ENCODE peak calls at places on chromosomes 12 and 14, in four cellular contexts. X is effector memory CD4-positive, alpha-beta T cell; Y is body of pancreas; H is left ventricle myocardium inferior. F is an unnamed sample.

GRCh38 chr12:58068706-58069105 is 127.3 kb downstream of the ATP23 start:
- DNase-seq in Y (no peak), X (no peak), H (no peak), F (no peak)

GRCh38 chr12:102769323-102769916 is 147.6 kb downstream of the PAH start:
- DNase-seq in X (no peak), Y (peak), H (peak), F (no peak)

GRCh38 chr14:97930191-97930590 is 1133.0 kb downstream of the VRK1 start:
- DNase-seq in X (no peak), Y (no peak), H (no peak), F (no peak)

GRCh38 chr14:77376380-77376770 is 519 bp downstream of the TMED8 start:
- DNase-seq in Y (peak), X (peak), H (peak), F (peak)

GRCh38 chr12:16482726-16483125 is 123.2 kb downstream of the LMO3 start:
- DNase-seq in Y (no peak), H (no peak), X (no peak), F (no peak)

GRCh38 chr14:64701660-64702059 is 2.6 kb upstream of the PLEKHG3 start:
- DNase-seq in H (no peak), Y (no peak), X (no peak), F (no peak)

GRCh38 chr14:37145395-37145794 is 27.0 kb downstream of the SLC25A21 start:
- DNase-seq in H (no peak), Y (no peak), X (no peak), F (no peak)

GRCh38 chr12:26954027-26954426 is 15.8 kb downstream of the FGFR1OP2 start:
- DNase-seq in X (no peak), H (no peak), Y (no peak), F (no peak)

GRCh38 chr12:109760930-109761630 is 47.5 kb downstream of the FAM222A start:
- DNase-seq in H (no peak), X (no peak), Y (peak), F (no peak)

GRCh38 chr12:79058342-79058741 is 193.8 kb downstream of the SYT1 start:
- DNase-seq in X (no peak), H (no peak), Y (no peak), F (no peak)

GRCh38 chr12:103928736-103929050 is 1.5 kb upstream of the HSP90B1 start:
- DNase-seq in X (peak), H (peak), Y (no peak), F (peak)

GRCh38 chr12:72077111-72077820 is 138.6 kb downstream of the TPH2 start:
- DNase-seq in H (no peak), X (no peak), Y (no peak), F (no peak)

GRCh38 chr14:100530270-100531072 is 56.7 kb downstream of the BEGAIN start:
- DNase-seq in Y (no peak), H (peak), X (no peak), F (no peak)

GRCh38 chr12:90245396-90245795 is 536.8 kb upstream of the ATP2B1 start:
- DNase-seq in H (no peak), X (no peak), Y (no peak), F (no peak)

GRCh38 chr12:64236549-64236948 is 14.5 kb upstream of the KICS2 start:
- DNase-seq in Y (no peak), H (no peak), X (no peak), F (no peak)

GRCh38 chr12:77031745-77032144 is 33.6 kb downstream of the E2F7 start:
- DNase-seq in Y (no peak), H (no peak), X (no peak), F (no peak)

GRCh38 chr14:31280871-31281220 is 73.3 kb upstream of the HECTD1 start:
- DNase-seq in X (no peak), H (no peak), Y (no peak), F (no peak)

GRCh38 chr12:95205685-95206084 is 11.6 kb downstream of the FGD6 start:
- DNase-seq in X (no peak), Y (no peak), H (no peak), F (no peak)

GRCh38 chr12:107145397-107145796 is 52.0 kb upstream of the CRY1 start:
- DNase-seq in H (no peak), X (no peak), Y (no peak), F (no peak)

GRCh38 chr12:18581232-18581962 is 156.4 kb downstream of the PLCZ1 start:
- DNase-seq in Y (no peak), H (no peak), X (no peak), F (no peak)

GRCh38 chr12:526089-526488 is 66.3 kb downstream of the B4GALNT3 start:
- DNase-seq in H (no peak), X (no peak), Y (no peak), F (no peak)

GRCh38 chr12:10249690-10250455 is 37.2 kb downstream of the GABARAPL1 start:
- DNase-seq in H (no peak), X (no peak), Y (no peak), F (no peak)

GRCh38 chr14:95143813-95144620 is 13.3 kb downstream of the DICER1 start:
- DNase-seq in X (no peak), Y (no peak), H (no peak), F (no peak)

GRCh38 chr14:61568572-61569011 is 126.7 kb upstream of the HIF1A start:
- DNase-seq in H (peak), X (peak), Y (peak), F (peak)

GRCh38 chr12:98863167-98863566 is 218.1 kb downstream of the APAF1 start:
- DNase-seq in Y (no peak), X (no peak), H (no peak), F (no peak)

GRCh38 chr12:66964629-66965028 is 285.8 kb upstream of the GRIP1 start:
- DNase-seq in H (no peak), X (peak), Y (no peak), F (peak)

GRCh38 chr14:49732896-49733295 is 35.1 kb upstream of the KLHDC2 start:
- DNase-seq in H (no peak), X (no peak), Y (no peak), F (no peak)

GRCh38 chr14:103126873-103127304 is 3.6 kb downstream of the TNFAIP2 start:
- DNase-seq in X (no peak), Y (peak), H (peak), F (no peak)

GRCh38 chr12:3348055-3348454 is 142.9 kb upstream of the PRMT8 start:
- DNase-seq in H (no peak), X (no peak), Y (no peak), F (no peak)

GRCh38 chr12:63294327-63294632 is 143.3 kb upstream of the AVPR1A start:
- DNase-seq in Y (no peak), H (no peak), X (no peak), F (no peak)

F was measured in T-helper 9 cell.